ENCODE peak calls at places on chromosomes 1 and 21, in eight cellular contexts. L is suprapubic skin, Q is right cardiac atrium, U is cardiac muscle cell, D is mammary epithelial cell, P is uterus, B is A549, W is esophagus squamous epithelium. T is an unnamed sample. For H3K9me3, the result is how much of the 10 kb centered on the place peaks cover.

GRCh38 chr21:42376338-42376982 is 10.1 kb upstream of the TFF1 start:
- DNase-seq in D (no peak), L (no peak), P (no peak), Q (no peak), W (no peak), U (no peak), B (no peak), T (no peak)

GRCh38 chr1:206508130-206508884 is 976 bp downstream of the RASSF5 start:
- DNase-seq in B (no peak), P (no peak), D (no peak), L (no peak), U (no peak), W (no peak), Q (no peak), T (no peak)

GRCh38 chr1:100382657-100383056 is 30.4 kb downstream of the CDC14A start:
- DNase-seq in P (no peak), W (no peak), D (no peak), L (no peak), Q (no peak), U (no peak), B (no peak), T (no peak)

GRCh38 chr1:231208980-231209379 is 32.0 kb upstream of the GNPAT start:
- DNase-seq in U (no peak), B (no peak), D (no peak), P (no peak), Q (no peak), L (no peak), W (no peak), T (no peak)

GRCh38 chr1:40530735-40531380 is 579 bp upstream of the ZNF684 start:
- DNase-seq in B (peak), Q (no peak), U (no peak), D (no peak), L (no peak), P (no peak), W (no peak), T (no peak)

GRCh38 chr1:245988393-245989078 is 518.5 kb downstream of the SMYD3 start:
- DNase-seq in U (no peak), D (no peak), L (no peak), W (no peak), P (no peak), Q (no peak), B (no peak), T (no peak)

GRCh38 chr1:185408675-185409270 is 91.7 kb upstream of the IVNS1ABP start:
- DNase-seq in W (no peak), P (no peak), L (no peak), U (no peak), B (no peak), D (peak), Q (no peak), T (no peak)

GRCh38 chr21:28932717-28933116 is 60.0 kb downstream of the LTN1 start:
- DNase-seq in U (no peak), Q (no peak), L (no peak), W (no peak), B (no peak), D (no peak), P (no peak), T (no peak)

GRCh38 chr1:37362990-37363389 is 111.4 kb upstream of the ZC3H12A start:
- DNase-seq in D (no peak), L (no peak), U (peak), P (peak), B (no peak), Q (peak), W (no peak), T (no peak)

GRCh38 chr1:53015508-53015860 is 46.5 kb upstream of the PODN start:
- DNase-seq in L (no peak), P (no peak), D (peak), B (no peak), Q (no peak), W (no peak), U (no peak), T (no peak)

GRCh38 chr1:160618763-160619274 is 28.0 kb downstream of the SLAMF1 start:
- DNase-seq in U (no peak), W (no peak), Q (no peak), P (no peak), B (peak), D (no peak), L (no peak), T (no peak)

GRCh38 chr1:109877776-109878175 is 32.9 kb upstream of the CSF1 start:
- DNase-seq in Q (no peak), D (no peak), B (no peak), L (no peak), P (no peak), U (no peak), W (no peak), T (no peak)

GRCh38 chr1:107183011-107183410 is 42.2 kb downstream of the NTNG1 start:
- DNase-seq in B (no peak), D (peak), P (no peak), Q (no peak), W (no peak), U (no peak), L (no peak), T (no peak)
- H3K27ac ChIP-seq in B (no peak), D (no peak), P (no peak), Q (no peak), W (no peak), U (no peak), L (no peak), T (no peak)

GRCh38 chr21:17708541-17709265 is 96.0 kb upstream of the BTG3 start:
- DNase-seq in L (no peak), W (no peak), B (no peak), U (no peak), D (peak), Q (no peak), P (no peak), T (no peak)

GRCh38 chr21:17711896-17712295 is 99.2 kb upstream of the BTG3 start:
- DNase-seq in U (no peak), B (no peak), P (no peak), D (peak), L (no peak), Q (no peak), W (no peak), T (no peak)

GRCh38 chr21:17709266-17709611 is 96.5 kb upstream of the BTG3 start:
- DNase-seq in B (no peak), D (no peak), Q (no peak), U (no peak), W (no peak), L (no peak), P (no peak), T (no peak)

DNA sequence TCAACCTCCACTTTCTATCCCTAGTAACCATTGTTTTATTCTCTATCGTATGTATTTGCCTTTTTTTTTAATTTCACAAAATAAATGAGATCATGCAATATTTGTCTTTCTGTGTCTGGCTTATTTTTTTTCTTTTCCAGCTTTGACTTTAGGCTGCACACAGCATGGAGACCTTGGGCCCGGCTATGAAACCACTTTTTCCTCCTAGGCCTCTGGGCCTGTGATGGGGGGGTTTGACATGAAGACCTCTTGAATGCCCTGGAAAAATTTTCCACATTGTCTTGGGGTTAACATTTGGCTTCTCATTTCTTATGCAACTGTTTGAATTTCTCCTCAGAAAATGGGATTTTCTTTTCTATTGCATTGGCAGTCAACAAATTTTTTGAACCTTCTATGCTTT is 100.2 kb upstream of the BTG3 start:
- DNase-seq in Q (no peak), L (no peak), U (no peak), P (no peak), D (no peak), W (no peak), B (no peak), T (no peak)
- H3K9me3 ChIP-seq in Q (under half), L (under half), U (under half), P (under half), D (under half), W (under half), B (under half), T (under half)

GRCh38 chr1:19483261-19483660 is 2.1 kb downstream of the CAPZB start:
- DNase-seq in D (no peak), Q (no peak), P (no peak), U (no peak), L (no peak), W (no peak), B (no peak), T (no peak)

GRCh38 chr1:19484338-19484792 is 974 bp downstream of the CAPZB start:
- DNase-seq in Q (no peak), D (no peak), U (no peak), B (no peak), P (no peak), L (no peak), W (no peak), T (peak)

GRCh38 chr1:19484793-19485361 is 462 bp downstream of the CAPZB start:
- DNase-seq in W (no peak), L (no peak), B (peak), D (no peak), P (no peak), U (peak), Q (no peak), T (no peak)

GRCh38 chr1:19481826-19482398 is 3.4 kb downstream of the CAPZB start:
- DNase-seq in Q (no peak), L (no peak), W (no peak), P (no peak), D (no peak), U (no peak), B (no peak), T (no peak)

GRCh38 chr1:19483691-19484090 is 1.6 kb downstream of the CAPZB start:
- DNase-seq in D (no peak), U (no peak), Q (no peak), P (no peak), L (no peak), B (no peak), W (no peak), T (no peak)
- H3K4me3 ChIP-seq in D (peak), U (peak), Q (peak), P (peak), L (peak), B (peak), W (peak), T (peak)

GRCh38 chr1:10104844-10105243 is 72.1 kb downstream of the UBE4B start:
- DNase-seq in U (no peak), L (no peak), B (no peak), D (no peak), P (no peak), W (no peak), Q (no peak), T (no peak)
- H3K27ac ChIP-seq in U (no peak), L (no peak), B (no peak), D (no peak), P (no peak), W (peak), Q (no peak), T (no peak)

GRCh38 chr1:68620575-68620974 is 123.7 kb upstream of the DEPDC1 start:
- DNase-seq in B (no peak), W (no peak), D (no peak), L (no peak), Q (no peak), P (no peak), U (no peak), T (no peak)

GRCh38 chr1:68615303-68615702 is 118.4 kb upstream of the DEPDC1 start:
- DNase-seq in P (no peak), U (no peak), Q (no peak), B (no peak), W (no peak), L (no peak), D (no peak), T (no peak)
- H3K9me3 ChIP-seq in P (under half), U (under half), Q (under half), B (under half), W (under half), L (under half), D (under half), T (under half)

GRCh38 chr21:34724857-34725195 is 56.0 kb downstream of the CLIC6 start:
- DNase-seq in L (no peak), D (no peak), Q (no peak), U (no peak), P (no peak), W (no peak), B (no peak), T (no peak)

GRCh38 chr21:34722684-34723300 is 54.0 kb downstream of the CLIC6 start:
- DNase-seq in Q (no peak), W (no peak), D (no peak), L (no peak), U (no peak), P (no peak), B (no peak), T (no peak)

GRCh38 chr21:34728479-34728878 is 59.7 kb downstream of the CLIC6 start:
- DNase-seq in U (no peak), P (no peak), B (no peak), L (no peak), D (no peak), W (no peak), Q (no peak), T (no peak)

GRCh38 chr21:34726627-34727337 is 58.0 kb downstream of the CLIC6 start:
- DNase-seq in D (peak), L (no peak), W (no peak), P (no peak), B (no peak), U (no peak), Q (no peak), T (no peak)

DNA sequence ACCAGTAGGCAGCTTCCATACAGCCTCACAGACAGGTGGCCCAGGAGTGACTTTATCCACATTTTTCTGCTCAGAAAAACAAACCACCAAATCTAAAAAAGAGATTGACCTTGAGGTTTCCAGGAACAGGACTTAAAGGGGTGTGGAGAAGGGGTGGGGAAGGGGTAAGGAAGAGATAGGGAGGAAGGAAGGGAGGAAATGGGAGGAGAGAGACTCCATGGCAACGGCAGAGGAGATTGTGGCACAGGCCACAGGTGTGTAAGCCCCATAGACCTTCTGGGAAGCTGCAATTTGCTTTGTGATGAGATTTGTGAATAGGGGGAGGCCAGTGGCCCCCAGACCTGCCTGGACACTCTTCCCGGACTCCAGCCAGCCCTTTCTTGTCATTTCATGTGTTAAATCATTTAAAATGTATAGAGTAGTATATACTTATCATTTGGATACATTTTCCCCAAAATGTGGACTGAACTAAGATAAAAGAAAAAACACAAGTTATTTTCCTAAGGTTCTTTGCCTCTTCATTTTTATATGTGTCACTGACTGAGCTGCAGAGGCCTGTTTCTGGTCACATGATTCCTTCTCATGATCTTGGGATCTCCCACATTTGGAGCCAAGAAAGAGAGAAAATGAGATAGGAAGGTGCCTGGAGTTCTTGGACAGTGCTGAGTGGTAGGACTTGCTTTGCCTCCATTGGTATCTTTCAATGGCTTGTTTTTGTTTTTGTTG is 55.5 kb downstream of the CLIC6 start:
- DNase-seq in U (no peak), W (no peak), B (no peak), P (no peak), Q (no peak), D (no peak), L (no peak), T (no peak)
- H3K4me3 ChIP-seq in U (no peak), W (no peak), B (no peak), P (no peak), Q (no peak), D (no peak), L (no peak), T (no peak)

GRCh38 chr1:117122297-117123025 is 912 bp upstream of the TRIM45 start:
- DNase-seq in U (no peak), B (no peak), W (no peak), L (no peak), D (no peak), Q (no peak), P (no peak), T (no peak)
- H3K27ac ChIP-seq in U (peak), B (peak), W (peak), L (peak), D (peak), Q (peak), P (peak), T (peak)

GRCh38 chr1:68651115-68651514 is 154.2 kb upstream of the DEPDC1 start:
- DNase-seq in L (no peak), D (no peak), B (no peak), U (no peak), P (no peak), Q (no peak), W (no peak), T (no peak)

DNA sequence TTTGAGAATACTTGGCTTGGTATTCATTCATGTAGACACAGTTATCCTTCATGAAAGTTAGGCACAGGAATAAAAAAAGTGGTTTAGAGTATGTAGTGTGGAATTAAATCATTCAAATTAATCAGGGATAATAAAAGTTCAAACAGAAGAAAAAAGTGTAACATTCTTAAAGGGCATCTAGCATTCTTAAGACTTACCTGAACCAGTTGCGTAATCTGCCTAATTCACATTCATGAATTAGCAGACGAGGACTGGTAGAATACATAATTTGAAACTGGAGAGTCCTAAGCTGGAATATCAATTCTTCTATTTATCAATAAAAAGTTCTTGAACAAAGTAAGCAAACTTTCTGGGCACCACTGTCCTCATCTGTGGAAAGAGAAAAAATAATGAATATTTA is 157.0 kb upstream of the DEPDC1 start:
- DNase-seq in B (no peak), P (no peak), L (no peak), Q (no peak), D (no peak), W (no peak), U (no peak), T (no peak)
- H3K9me3 ChIP-seq in B (under half), P (under half), L (under half), Q (under half), D (under half), W (under half), U (under half), T (under half)

DNA sequence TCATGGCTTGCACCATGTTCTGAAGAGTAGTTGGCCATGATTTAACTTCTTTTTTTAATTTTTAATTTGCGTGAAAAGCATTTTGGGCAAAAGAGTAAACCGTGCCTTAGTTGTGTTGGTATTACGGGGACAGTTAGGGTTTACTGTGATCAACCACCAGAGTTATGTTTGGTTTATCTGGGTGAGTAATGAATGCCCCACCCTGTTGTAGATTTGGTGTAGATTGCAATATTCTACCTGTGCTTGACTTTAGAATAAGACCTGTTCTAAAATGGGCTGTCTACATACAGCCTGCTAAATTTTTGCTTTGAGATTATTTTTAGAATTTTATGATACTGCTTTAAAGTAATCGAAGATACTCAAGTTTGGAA is 1.4 kb downstream of the USP25 start:
- DNase-seq in B (peak), P (no peak), Q (no peak), D (peak), W (no peak), U (no peak), L (no peak), T (no peak)
- H3K4me3 ChIP-seq in B (peak), P (peak), Q (peak), D (peak), W (peak), U (peak), L (peak), T (peak)

T was measured in ovary.